ENCODE peak calls at places on chromosome 21, in seven cellular contexts. G is mesenchymal stem cell, U is body of pancreas, J is EH, W is fibroblast of gingiva, P is GF-D8, E is iris pigment epithelial cell. O is an unnamed sample.
A peak's percentile ranks its signal among the peaks of the same experiment; 100 is the strongest.

GRCh38 chr21:35136586-35137254 is 87.6 kb upstream of the RUNX1 start:
- DNase-seq in U (no peak), E (peak; percentile 85), W (peak; percentile 15), G (peak; percentile 40), J (peak; percentile 80), P (no peak), O (peak; percentile 13)

GRCh38 chr21:32448803-32449594 is 36.5 kb downstream of the EVA1C start:
- DNase-seq in W (peak; percentile 38), P (no peak), U (no peak), J (peak; percentile 89), E (no peak), G (no peak), O (no peak)

GRCh38 chr21:45076245-45076661 is 1.9 kb downstream of the ADARB1 start:
- DNase-seq in J (peak; percentile 56), P (no peak), E (peak; percentile 69), W (peak; percentile 21), U (no peak), G (peak; percentile 31), O (no peak)

GRCh38 chr21:31201144-31201543 is 142.9 kb downstream of the TIAM1 start:
- DNase-seq in G (no peak), J (no peak), P (peak; percentile 66), U (no peak), E (peak; percentile 28), W (no peak), O (no peak)

GRCh38 chr21:15365751-15366392 is 301.1 kb upstream of the NRIP1 start:
- DNase-seq in G (no peak), E (no peak), J (no peak), P (no peak), W (no peak), U (no peak), O (no peak)

GRCh38 chr21:38346286-38346685 is 89.5 kb downstream of the KCNJ15 start:
- DNase-seq in J (no peak), W (no peak), U (no peak), G (no peak), E (no peak), P (no peak), O (no peak)

GRCh38 chr21:31351438-31351837 is 7.4 kb upstream of the TIAM1 start:
- DNase-seq in J (peak; percentile 52), G (peak; percentile 40), E (peak; percentile 80), U (no peak), W (no peak), P (no peak), O (peak; percentile 34)

GRCh38 chr21:44360174-44360573 is 6.8 kb downstream of the TRPM2 start:
- DNase-seq in J (no peak), G (no peak), U (no peak), E (no peak), W (no peak), P (peak; percentile 90), O (no peak)

GRCh38 chr21:21460979-21461378 is 462.8 kb downstream of the NCAM2 start:
- DNase-seq in W (no peak), E (no peak), P (no peak), G (no peak), J (no peak), U (no peak), O (no peak)